ENCODE peak calls at places on chromosomes 6 and 20, in nine cellular contexts. P is fibroblast of mammary gland, S is GM13977, K is choroid plexus epithelial cell, Q is cardiac muscle cell, X is HFFc6, R is neural progenitor cell, E is astrocyte, W is ovary. Y is an unnamed sample.

GRCh38 chr6:161171207-161171606 is 102.7 kb downstream of the AGPAT4 start:
- DNase-seq in P (no peak), S (no peak), K (no peak), Q (no peak), X (no peak), R (no peak), E (no peak), W (no peak), Y (no peak)

GRCh38 chr6:26075063-26075717 is 12.0 kb upstream of the HFE start:
- DNase-seq in P (no peak), S (no peak), K (no peak), Q (no peak), X (no peak), R (no peak), E (no peak), W (no peak), Y (no peak)

GRCh38 chr6:88349511-88349910 is 183.4 kb upstream of the CNR1 start:
- DNase-seq in P (peak), S (no peak), K (peak), Q (peak), X (no peak), R (no peak), E (peak), W (no peak), Y (no peak)

GRCh38 chr6:165606740-165607008 is 56.4 kb downstream of the PDE10A start:
- DNase-seq in P (no peak), S (no peak), K (no peak), Q (no peak), X (no peak), R (no peak), E (no peak), W (no peak), Y (no peak)

GRCh38 chr6:56036911-56037310 is 161.5 kb upstream of the BMP5 start:
- DNase-seq in P (no peak), S (no peak), K (no peak), Q (no peak), X (no peak), R (no peak), E (no peak), W (no peak), Y (no peak)

GRCh38 chr6:130500693-130501092 is 134.9 kb downstream of the TMEM200A start:
- DNase-seq in P (peak), S (no peak), K (peak), Q (peak), X (peak), R (no peak), E (peak), W (no peak), Y (no peak)

GRCh38 chr6:40038626-40039025 is 104.4 kb upstream of the MOCS1 start:
- DNase-seq in P (no peak), S (no peak), K (no peak), Q (no peak), X (no peak), R (no peak), E (no peak), W (no peak), Y (no peak)

GRCh38 chr6:42239333-42239732 is 21.7 kb upstream of the MRPS10 start:
- DNase-seq in P (no peak), S (no peak), K (peak), Q (no peak), X (no peak), R (no peak), E (no peak), W (no peak), Y (no peak)

GRCh38 chr6:105757512-105758200 is 328.5 kb upstream of the PRDM1 start:
- DNase-seq in P (no peak), S (peak), K (no peak), Q (no peak), X (no peak), R (no peak), E (no peak), W (no peak), Y (peak)

GRCh38 chr20:50587291-50587961 is 77.2 kb downstream of the PTPN1 start:
- DNase-seq in P (no peak), S (no peak), K (no peak), Q (no peak), X (no peak), R (no peak), E (no peak), W (no peak), Y (no peak)

GRCh38 chr6:106163446-106163965 is 77.4 kb downstream of the PRDM1 start:
- DNase-seq in P (peak), S (no peak), K (peak), Q (peak), X (peak), R (peak), E (peak), W (no peak), Y (peak)

GRCh38 chr20:32902456-32903420 is 44.0 kb downstream of the EFCAB8 start:
- DNase-seq in P (peak), S (peak), K (peak), Q (peak), X (peak), R (peak), E (peak), W (no peak), Y (peak)

GRCh38 chr20:2652724-2653510 is 485 bp downstream of the NOP56 start:
- DNase-seq in P (no peak), S (peak), K (peak), Q (no peak), X (no peak), R (peak), E (no peak), W (no peak), Y (peak)

GRCh38 chr6:53630533-53631269 is 34.9 kb downstream of the KLHL31 start:
- DNase-seq in P (no peak), S (no peak), K (no peak), Q (no peak), X (no peak), R (no peak), E (no peak), W (no peak), Y (no peak)

GRCh38 chr6:72580281-72580940 is 41.5 kb upstream of the KCNQ5 start:
- DNase-seq in P (peak), S (no peak), K (peak), Q (peak), X (peak), R (peak), E (peak), W (no peak), Y (peak)

GRCh38 chr6:44057931-44058616 is 69.2 kb downstream of the MRPL14 start:
- DNase-seq in P (peak), S (no peak), K (peak), Q (no peak), X (peak), R (no peak), E (peak), W (no peak), Y (no peak)

GRCh38 chr6:42724825-42725224 is 2.4 kb upstream of the PRPH2 start:
- DNase-seq in P (no peak), S (no peak), K (no peak), Q (no peak), X (no peak), R (no peak), E (no peak), W (no peak), Y (no peak)

GRCh38 chr6:21079468-21080048 is 514.0 kb upstream of the SOX4 start:
- DNase-seq in P (peak), S (no peak), K (peak), Q (peak), X (peak), R (no peak), E (peak), W (no peak), Y (no peak)

GRCh38 chr20:3972161-3972560 is 43.2 kb downstream of the RNF24 start:
- DNase-seq in P (no peak), S (no peak), K (no peak), Q (no peak), X (no peak), R (no peak), E (no peak), W (no peak), Y (no peak)

GRCh38 chr20:16615199-16615598 is 42.0 kb upstream of the KIF16B start:
- DNase-seq in P (peak), S (no peak), K (peak), Q (peak), X (no peak), R (no peak), E (peak), W (peak), Y (no peak)

GRCh38 chr6:150409576-150410066 is 40.8 kb downstream of the IYD start:
- DNase-seq in P (no peak), S (no peak), K (peak), Q (peak), X (no peak), R (no peak), E (no peak), W (peak), Y (no peak)

GRCh38 chr20:36028106-36028826 is 59.9 kb downstream of the CNBD2 start:
- DNase-seq in P (no peak), S (no peak), K (no peak), Q (no peak), X (no peak), R (no peak), E (no peak), W (no peak), Y (no peak)

GRCh38 chr6:143187173-143187908 is 126.7 kb downstream of the AIG1 start:
- DNase-seq in P (peak), S (no peak), K (peak), Q (peak), X (peak), R (no peak), E (peak), W (peak), Y (no peak)

GRCh38 chr6:36577298-36577697 is 16.9 kb upstream of the SRSF3 start:
- DNase-seq in P (peak), S (no peak), K (peak), Q (peak), X (peak), R (no peak), E (peak), W (no peak), Y (no peak)

GRCh38 chr20:32664352-32665159 is 9.2 kb downstream of the C20orf203 start:
- DNase-seq in P (no peak), S (no peak), K (no peak), Q (no peak), X (no peak), R (no peak), E (no peak), W (no peak), Y (peak)

GRCh38 chr6:122715725-122716124 is 63.8 kb upstream of the FABP7 start:
- DNase-seq in P (peak), S (no peak), K (peak), Q (no peak), X (no peak), R (no peak), E (peak), W (no peak), Y (no peak)

GRCh38 chr6:83086751-83087150 is 19.3 kb downstream of the DOP1A start:
- DNase-seq in P (no peak), S (peak), K (no peak), Q (no peak), X (no peak), R (no peak), E (no peak), W (no peak), Y (no peak)

GRCh38 chr6:14224359-14225103 is 107.0 kb downstream of the CD83 start:
- DNase-seq in P (no peak), S (peak), K (no peak), Q (no peak), X (no peak), R (no peak), E (no peak), W (no peak), Y (no peak)

GRCh38 chr6:116533233-116533957 is 12.1 kb downstream of the TRAPPC3L start:
- DNase-seq in P (no peak), S (no peak), K (no peak), Q (no peak), X (no peak), R (peak), E (no peak), W (no peak), Y (no peak)

GRCh38 chr20:25865715-25866656 is 169.3 kb upstream of the ZNF337 start:
- DNase-seq in P (peak), S (peak), K (peak), Q (peak), X (peak), R (peak), E (peak), W (peak), Y (peak)

GRCh38 chr6:125117818-125118217 is 35.8 kb upstream of the TPD52L1 start:
- DNase-seq in P (peak), S (no peak), K (peak), Q (no peak), X (no peak), R (no peak), E (peak), W (no peak), Y (no peak)
- TF ChIP-seq CTCF in P (no peak), S (no peak), K (no peak), Q (no peak), X (no peak), R (no peak), E (no peak), W (no peak), Y (no peak)

DNA sequence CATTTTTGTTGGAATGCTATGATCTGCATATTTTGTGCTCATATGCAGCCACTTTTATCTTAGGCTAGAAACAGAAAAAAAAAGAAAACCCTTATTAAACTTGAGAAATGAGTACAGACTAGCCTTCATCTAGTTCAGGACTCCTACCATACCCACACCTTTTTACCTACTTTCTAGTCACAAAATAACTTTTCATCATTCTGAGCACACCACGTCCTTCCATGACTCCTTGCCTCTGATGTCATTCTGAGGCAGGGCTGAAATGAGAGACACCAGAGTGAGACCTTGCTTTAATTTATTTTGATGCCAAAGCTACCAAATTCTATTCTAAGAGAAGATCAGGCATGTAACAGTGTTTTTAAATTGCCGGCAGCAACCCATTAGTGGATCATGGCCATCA is 38.8 kb downstream of the SNX3 start:
- DNase-seq in P (no peak), S (no peak), K (no peak), Q (no peak), X (no peak), R (no peak), E (no peak), W (no peak), Y (peak)
- TF ChIP-seq CTCF in P (no peak), S (no peak), K (no peak), Q (no peak), X (no peak), R (no peak), E (no peak), W (no peak), Y (no peak)

GRCh38 chr6:75094614-75095321 is 111.1 kb downstream of the COL12A1 start:
- DNase-seq in P (peak), S (no peak), K (peak), Q (peak), X (peak), R (no peak), E (peak), W (no peak), Y (no peak)

GRCh38 chr6:75090574-75090973 is 115.3 kb downstream of the COL12A1 start:
- DNase-seq in P (no peak), S (no peak), K (no peak), Q (no peak), X (no peak), R (no peak), E (no peak), W (no peak), Y (no peak)

GRCh38 chr6:75086236-75086635 is 119.6 kb downstream of the COL12A1 start:
- DNase-seq in P (no peak), S (no peak), K (no peak), Q (no peak), X (no peak), R (no peak), E (no peak), W (no peak), Y (no peak)

GRCh38 chr6:75084872-75085381 is 120.9 kb downstream of the COL12A1 start:
- DNase-seq in P (no peak), S (no peak), K (peak), Q (no peak), X (no peak), R (peak), E (no peak), W (peak), Y (no peak)

DNA sequence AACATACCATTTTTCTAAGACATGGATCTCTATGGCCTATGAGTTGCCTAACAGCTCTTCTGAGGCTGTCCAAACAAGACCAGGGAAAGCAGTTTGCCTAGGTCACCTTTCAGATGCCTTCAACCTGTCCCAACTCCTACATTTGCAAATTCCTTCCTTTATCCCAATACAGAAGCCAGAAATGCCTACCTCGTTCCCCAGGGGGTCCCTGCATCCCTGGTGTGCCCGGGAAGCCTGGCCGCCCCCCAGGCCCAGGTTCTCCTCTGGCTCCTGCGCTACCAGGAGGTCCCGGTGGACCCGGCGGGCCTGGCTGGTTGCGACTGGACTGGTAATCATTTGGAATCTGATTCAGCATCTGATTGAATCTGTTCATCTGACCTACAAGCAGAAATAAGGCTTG is 115.9 kb downstream of the COL12A1 start:
- DNase-seq in P (no peak), S (no peak), K (no peak), Q (no peak), X (no peak), R (no peak), E (no peak), W (no peak), Y (no peak)
- TF ChIP-seq CTCF in P (no peak), S (no peak), K (no peak), Q (no peak), X (no peak), R (no peak), E (no peak), W (no peak), Y (no peak)

DNA sequence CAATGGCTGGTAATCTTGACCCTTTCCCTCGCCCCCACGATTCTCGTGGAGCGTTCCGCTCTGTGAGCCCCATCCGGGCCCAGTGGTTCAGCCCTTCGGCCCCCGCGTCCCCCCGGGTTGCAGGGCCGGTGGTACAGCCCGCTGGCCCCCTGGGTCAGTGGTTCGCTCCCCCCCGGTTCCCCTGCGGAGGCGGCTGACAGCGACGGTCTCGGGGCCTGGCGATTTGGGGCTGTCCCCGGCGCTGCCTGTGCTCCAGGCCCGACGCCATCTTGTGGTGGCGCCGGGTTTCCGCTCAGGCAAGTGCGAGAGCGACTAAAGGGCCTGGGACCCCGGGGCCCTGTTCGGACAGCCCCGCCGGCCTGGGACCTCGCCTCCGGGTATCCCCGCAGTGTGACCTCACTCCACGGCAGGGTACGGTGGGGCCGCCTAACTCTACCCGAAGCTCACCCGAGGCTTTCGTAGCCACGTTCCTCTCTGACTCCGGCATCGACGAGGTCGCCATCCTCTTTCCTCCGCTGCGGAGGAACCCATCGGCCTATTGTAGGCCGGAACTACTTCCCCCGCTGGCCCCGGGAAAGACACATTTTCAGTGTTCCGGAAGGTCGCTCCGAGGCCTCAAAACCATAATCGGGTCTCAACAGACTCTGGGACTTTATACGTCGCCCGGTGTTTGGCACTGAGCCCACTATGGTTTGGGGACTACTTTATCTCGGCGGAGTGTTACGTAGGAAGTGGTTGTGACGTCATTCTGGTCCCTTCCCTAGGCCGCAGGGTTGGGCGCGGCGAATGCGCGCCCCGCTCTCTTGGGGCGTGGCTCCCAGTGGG is at the start of gene ZNF335:
- DNase-seq in P (peak), S (peak), K (peak), Q (peak), X (peak), R (peak), E (peak), W (peak), Y (peak)
- TF ChIP-seq CTCF in P (no peak), S (no peak), K (peak), Q (peak), X (peak), R (peak), E (no peak), W (peak), Y (no peak)

GRCh38 chr6:155117266-155117665 is 122.2 kb downstream of the TIAM2 start:
- DNase-seq in P (peak), S (no peak), K (peak), Q (peak), X (peak), R (no peak), E (peak), W (no peak), Y (no peak)
- TF ChIP-seq CTCF in P (no peak), S (no peak), K (peak), Q (no peak), X (no peak), R (no peak), E (no peak), W (no peak), Y (no peak)

GRCh38 chr6:119262612-119263011 is 86.9 kb downstream of the MAN1A1 start:
- DNase-seq in P (no peak), S (no peak), K (no peak), Q (no peak), X (no peak), R (no peak), E (no peak), W (no peak), Y (no peak)

GRCh38 chr6:119267506-119267905 is 82.1 kb downstream of the MAN1A1 start:
- DNase-seq in P (no peak), S (no peak), K (no peak), Q (no peak), X (no peak), R (no peak), E (no peak), W (no peak), Y (no peak)

GRCh38 chr6:119269266-119270103 is 80.1 kb downstream of the MAN1A1 start:
- DNase-seq in P (no peak), S (no peak), K (no peak), Q (no peak), X (no peak), R (no peak), E (no peak), W (no peak), Y (no peak)

GRCh38 chr6:119261944-119262284 is 87.6 kb downstream of the MAN1A1 start:
- DNase-seq in P (no peak), S (no peak), K (no peak), Q (no peak), X (no peak), R (no peak), E (no peak), W (no peak), Y (no peak)

GRCh38 chr6:119264854-119265397 is 84.6 kb downstream of the MAN1A1 start:
- DNase-seq in P (no peak), S (no peak), K (no peak), Q (no peak), X (no peak), R (no peak), E (no peak), W (no peak), Y (no peak)
- TF ChIP-seq CTCF in P (no peak), S (no peak), K (no peak), Q (no peak), X (no peak), R (no peak), E (no peak), W (no peak), Y (no peak)

GRCh38 chr20:52001999-52002666 is 189.4 kb downstream of the ZFP64 start:
- DNase-seq in P (peak), S (no peak), K (peak), Q (peak), X (no peak), R (no peak), E (no peak), W (no peak), Y (no peak)
- TF ChIP-seq CTCF in P (peak), S (no peak), K (peak), Q (no peak), X (peak), R (peak), E (peak), W (no peak), Y (no peak)

GRCh38 chr20:54188132-54188835 is 14.5 kb upstream of the CYP24A1 start:
- DNase-seq in P (peak), S (no peak), K (no peak), Q (no peak), X (no peak), R (no peak), E (no peak), W (no peak), Y (no peak)
- TF ChIP-seq CTCF in P (no peak), S (no peak), K (no peak), Q (no peak), X (no peak), R (no peak), E (no peak), W (no peak), Y (no peak)

DNA sequence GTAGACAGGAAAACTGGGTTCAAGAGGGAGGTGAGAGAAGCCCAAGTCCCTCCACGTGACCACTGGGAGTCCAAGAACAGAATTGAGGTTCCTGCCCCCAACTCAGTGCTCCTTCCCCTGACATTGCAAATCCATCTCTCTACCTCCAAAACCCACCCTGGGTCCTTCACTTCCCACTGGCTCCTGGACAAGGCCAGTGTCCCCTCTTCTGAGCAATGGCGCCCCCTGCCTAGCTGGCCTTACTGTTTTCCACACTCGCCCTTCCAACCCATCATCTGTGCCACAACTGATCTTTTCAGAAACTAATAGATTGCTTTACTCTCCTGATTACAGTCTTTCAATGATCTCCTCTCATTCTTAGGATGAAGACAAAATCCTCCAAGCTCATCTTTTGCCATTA is 200.3 kb downstream of the ANKRD60 start:
- DNase-seq in P (no peak), S (no peak), K (no peak), Q (no peak), X (no peak), R (peak), E (no peak), W (no peak), Y (peak)
- TF ChIP-seq CTCF in P (peak), S (peak), K (peak), Q (peak), X (peak), R (peak), E (no peak), W (no peak), Y (peak)

Y was measured in activated CD8-positive, alpha-beta T cell treated with anti-CD3 and anti-CD28 coated beads for 36 hours.